ENCODE peak calls at places on chromosomes 1 and 21, in seven cellular contexts. One of them, this sample, is unnamed.

GRCh38 chr1:153696741-153697140 is 18.3 kb downstream of the NPR1 start:
- DNase-seq in tibial artery: no peak
- DNase-seq in bronchial epithelial cell: no peak
- DNase-seq in dorsolateral prefrontal cortex: no peak
- DNase-seq in HuH-7.5: no peak
- DNase-seq in nucleus accumbens: no peak
- DNase-seq in stimulated activated naive CD8-positive, alpha-beta T cell treated with anti-CD3 and anti-CD28 coated beads, Interleukin-15, amount 100 ng/mL, for 72 hours: no peak
- DNase-seq in this sample: no peak

GRCh38 chr1:244836135-244836521 is 670 bp downstream of the COX20 start:
- DNase-seq in tibial artery: no peak
- DNase-seq in bronchial epithelial cell: no peak
- DNase-seq in dorsolateral prefrontal cortex: no peak
- DNase-seq in HuH-7.5: peak
- DNase-seq in nucleus accumbens: no peak
- DNase-seq in stimulated activated naive CD8-positive, alpha-beta T cell treated with anti-CD3 and anti-CD28 coated beads, Interleukin-15, amount 100 ng/mL, for 72 hours: no peak
- DNase-seq in this sample: no peak

GRCh38 chr1:102757363-102757762 is 351.0 kb downstream of the COL11A1 start:
- DNase-seq in tibial artery: no peak
- DNase-seq in bronchial epithelial cell: no peak
- DNase-seq in dorsolateral prefrontal cortex: no peak
- DNase-seq in HuH-7.5: no peak
- DNase-seq in nucleus accumbens: no peak
- DNase-seq in stimulated activated naive CD8-positive, alpha-beta T cell treated with anti-CD3 and anti-CD28 coated beads, Interleukin-15, amount 100 ng/mL, for 72 hours: no peak
- DNase-seq in this sample: no peak

GRCh38 chr1:209409786-209410185 is 173.7 kb upstream of the CAMK1G start:
- DNase-seq in tibial artery: no peak
- DNase-seq in bronchial epithelial cell: peak
- DNase-seq in dorsolateral prefrontal cortex: no peak
- DNase-seq in HuH-7.5: no peak
- DNase-seq in nucleus accumbens: no peak
- DNase-seq in stimulated activated naive CD8-positive, alpha-beta T cell treated with anti-CD3 and anti-CD28 coated beads, Interleukin-15, amount 100 ng/mL, for 72 hours: no peak
- DNase-seq in this sample: no peak

GRCh38 chr1:200732438-200732837 is 6.3 kb upstream of the CAMSAP2 start:
- DNase-seq in tibial artery: no peak
- DNase-seq in bronchial epithelial cell: no peak
- DNase-seq in dorsolateral prefrontal cortex: no peak
- DNase-seq in HuH-7.5: no peak
- DNase-seq in nucleus accumbens: no peak
- DNase-seq in stimulated activated naive CD8-positive, alpha-beta T cell treated with anti-CD3 and anti-CD28 coated beads, Interleukin-15, amount 100 ng/mL, for 72 hours: no peak
- DNase-seq in this sample: no peak

GRCh38 chr1:230140221-230141001 is 73.4 kb downstream of the GALNT2 start:
- DNase-seq in tibial artery: peak
- DNase-seq in bronchial epithelial cell: no peak
- DNase-seq in dorsolateral prefrontal cortex: no peak
- DNase-seq in HuH-7.5: no peak
- DNase-seq in nucleus accumbens: peak
- DNase-seq in stimulated activated naive CD8-positive, alpha-beta T cell treated with anti-CD3 and anti-CD28 coated beads, Interleukin-15, amount 100 ng/mL, for 72 hours: no peak
- DNase-seq in this sample: no peak

GRCh38 chr1:170535418-170535817 is 3.5 kb downstream of the GORAB start:
- DNase-seq in tibial artery: no peak
- DNase-seq in bronchial epithelial cell: no peak
- DNase-seq in dorsolateral prefrontal cortex: no peak
- DNase-seq in HuH-7.5: no peak
- DNase-seq in nucleus accumbens: no peak
- DNase-seq in stimulated activated naive CD8-positive, alpha-beta T cell treated with anti-CD3 and anti-CD28 coated beads, Interleukin-15, amount 100 ng/mL, for 72 hours: no peak
- DNase-seq in this sample: no peak

GRCh38 chr1:23562138-23562819 is 3.0 kb upstream of the ID3 start:
- DNase-seq in tibial artery: peak
- DNase-seq in bronchial epithelial cell: peak
- DNase-seq in dorsolateral prefrontal cortex: peak
- DNase-seq in HuH-7.5: peak
- DNase-seq in nucleus accumbens: peak
- DNase-seq in stimulated activated naive CD8-positive, alpha-beta T cell treated with anti-CD3 and anti-CD28 coated beads, Interleukin-15, amount 100 ng/mL, for 72 hours: no peak
- DNase-seq in this sample: peak

GRCh38 chr1:240092301-240093119 is 827 bp downstream of the FMN2 start:
- DNase-seq in tibial artery: no peak
- DNase-seq in bronchial epithelial cell: no peak
- DNase-seq in dorsolateral prefrontal cortex: peak
- DNase-seq in HuH-7.5: no peak
- DNase-seq in nucleus accumbens: peak
- DNase-seq in stimulated activated naive CD8-positive, alpha-beta T cell treated with anti-CD3 and anti-CD28 coated beads, Interleukin-15, amount 100 ng/mL, for 72 hours: peak
- DNase-seq in this sample: no peak

GRCh38 chr21:39670741-39671140 is 58.0 kb downstream of the B3GALT5 start:
- DNase-seq in tibial artery: no peak
- DNase-seq in bronchial epithelial cell: no peak
- DNase-seq in dorsolateral prefrontal cortex: no peak
- DNase-seq in HuH-7.5: no peak
- DNase-seq in nucleus accumbens: no peak
- DNase-seq in stimulated activated naive CD8-positive, alpha-beta T cell treated with anti-CD3 and anti-CD28 coated beads, Interleukin-15, amount 100 ng/mL, for 72 hours: no peak
- DNase-seq in this sample: no peak

GRCh38 chr21:45747802-45748445 is 104.4 kb downstream of the PCBP3 start:
- DNase-seq in tibial artery: no peak
- DNase-seq in bronchial epithelial cell: peak
- DNase-seq in dorsolateral prefrontal cortex: peak
- DNase-seq in HuH-7.5: peak
- DNase-seq in nucleus accumbens: peak
- DNase-seq in stimulated activated naive CD8-positive, alpha-beta T cell treated with anti-CD3 and anti-CD28 coated beads, Interleukin-15, amount 100 ng/mL, for 72 hours: no peak
- DNase-seq in this sample: no peak

GRCh38 chr1:91450260-91450659 is 45.6 kb upstream of the HFM1 start:
- DNase-seq in tibial artery: no peak
- DNase-seq in bronchial epithelial cell: no peak
- DNase-seq in dorsolateral prefrontal cortex: no peak
- DNase-seq in HuH-7.5: no peak
- DNase-seq in nucleus accumbens: no peak
- DNase-seq in stimulated activated naive CD8-positive, alpha-beta T cell treated with anti-CD3 and anti-CD28 coated beads, Interleukin-15, amount 100 ng/mL, for 72 hours: no peak
- DNase-seq in this sample: no peak

GRCh38 chr1:163785868-163786267 is 464.1 kb downstream of the NUF2 start:
- DNase-seq in tibial artery: no peak
- DNase-seq in bronchial epithelial cell: no peak
- DNase-seq in dorsolateral prefrontal cortex: no peak
- DNase-seq in HuH-7.5: no peak
- DNase-seq in nucleus accumbens: no peak
- DNase-seq in stimulated activated naive CD8-positive, alpha-beta T cell treated with anti-CD3 and anti-CD28 coated beads, Interleukin-15, amount 100 ng/mL, for 72 hours: no peak
- DNase-seq in this sample: no peak

GRCh38 chr1:201648911-201649775 is 110.2 kb downstream of the NAV1 start:
- DNase-seq in tibial artery: no peak
- DNase-seq in bronchial epithelial cell: no peak
- DNase-seq in dorsolateral prefrontal cortex: no peak
- DNase-seq in HuH-7.5: no peak
- DNase-seq in nucleus accumbens: no peak
- DNase-seq in stimulated activated naive CD8-positive, alpha-beta T cell treated with anti-CD3 and anti-CD28 coated beads, Interleukin-15, amount 100 ng/mL, for 72 hours: no peak
- DNase-seq in this sample: no peak